ENCODE peak calls at places on chromosomes 13 and 19, in seven cellular contexts. One of them, this sample, is unnamed.

GRCh38 chr13:108919036-108919907 is 289.9 kb downstream of the MYO16 start:
- DNase-seq in IMR-90: peak; percentile 26
- DNase-seq in breast epithelium: no peak
- DNase-seq in ovary: no peak
- DNase-seq in tibial nerve: no peak
- DNase-seq in gastrocnemius medialis: no peak
- DNase-seq in heart left ventricle: no peak
- DNase-seq in this sample: no peak

GRCh38 chr19:7933411-7933810 is 7.5 kb upstream of the CTXN1 start:
- DNase-seq in heart left ventricle: no peak
- DNase-seq in breast epithelium: no peak
- DNase-seq in tibial nerve: no peak
- DNase-seq in IMR-90: no peak
- DNase-seq in gastrocnemius medialis: no peak
- DNase-seq in ovary: no peak
- DNase-seq in this sample: no peak

GRCh38 chr13:98976338-98976737 is 1.5 kb downstream of the DOCK9 start:
- DNase-seq in gastrocnemius medialis: no peak
- DNase-seq in breast epithelium: no peak
- DNase-seq in ovary: no peak
- DNase-seq in tibial nerve: no peak
- DNase-seq in heart left ventricle: no peak
- DNase-seq in IMR-90: peak; percentile 53
- DNase-seq in this sample: no peak

GRCh38 chr19:33176670-33177416 is 17.3 kb upstream of the LRP3 start:
- DNase-seq in breast epithelium: peak; percentile 98
- DNase-seq in heart left ventricle: peak; percentile 95
- DNase-seq in tibial nerve: peak; percentile 99
- DNase-seq in IMR-90: peak; percentile 99
- DNase-seq in gastrocnemius medialis: peak; percentile 96
- DNase-seq in ovary: peak; percentile 98
- DNase-seq in this sample: peak; percentile 99

GRCh38 chr13:71374471-71375041 is 492.4 kb downstream of the DACH1 start:
- DNase-seq in breast epithelium: no peak
- DNase-seq in gastrocnemius medialis: no peak
- DNase-seq in tibial nerve: no peak
- DNase-seq in IMR-90: no peak
- DNase-seq in ovary: no peak
- DNase-seq in heart left ventricle: no peak
- DNase-seq in this sample: no peak

GRCh38 chr19:46481187-46481586 is 9.8 kb upstream of the PNMA8A start:
- DNase-seq in breast epithelium: no peak
- DNase-seq in tibial nerve: no peak
- DNase-seq in IMR-90: peak; percentile 55
- DNase-seq in ovary: peak; percentile 47
- DNase-seq in gastrocnemius medialis: no peak
- DNase-seq in heart left ventricle: no peak
- DNase-seq in this sample: peak; percentile 63

GRCh38 chr13:95902736-95903135 is 150.5 kb downstream of the UGGT2 start:
- DNase-seq in ovary: no peak
- DNase-seq in breast epithelium: no peak
- DNase-seq in gastrocnemius medialis: no peak
- DNase-seq in tibial nerve: no peak
- DNase-seq in IMR-90: no peak
- DNase-seq in heart left ventricle: no peak
- DNase-seq in this sample: no peak

GRCh38 chr19:12647490-12648071 is 19.0 kb downstream of the MAN2B1 start:
- DNase-seq in tibial nerve: peak; percentile 18
- DNase-seq in ovary: peak; percentile 81
- DNase-seq in heart left ventricle: no peak
- DNase-seq in gastrocnemius medialis: peak; percentile 62
- DNase-seq in breast epithelium: no peak
- DNase-seq in IMR-90: no peak
- DNase-seq in this sample: peak; percentile 68

GRCh38 chr13:88281846-88282245 is 610.7 kb downstream of the SLITRK5 start:
- DNase-seq in gastrocnemius medialis: no peak
- DNase-seq in ovary: no peak
- DNase-seq in IMR-90: no peak
- DNase-seq in tibial nerve: no peak
- DNase-seq in heart left ventricle: no peak
- DNase-seq in breast epithelium: no peak
- DNase-seq in this sample: no peak

GRCh38 chr19:27694361-27695055 is 1518.4 kb downstream of the UQCRFS1 start:
- DNase-seq in breast epithelium: no peak
- DNase-seq in heart left ventricle: no peak
- DNase-seq in IMR-90: no peak
- DNase-seq in gastrocnemius medialis: no peak
- DNase-seq in tibial nerve: no peak
- DNase-seq in ovary: no peak
- DNase-seq in this sample: no peak

GRCh38 chr13:53338760-53339159 is 310.1 kb downstream of the OLFM4 start:
- DNase-seq in gastrocnemius medialis: no peak
- DNase-seq in breast epithelium: no peak
- DNase-seq in IMR-90: no peak
- DNase-seq in heart left ventricle: no peak
- DNase-seq in ovary: no peak
- DNase-seq in tibial nerve: no peak
- DNase-seq in this sample: no peak

GRCh38 chr19:40465781-40466218 is 255 bp upstream of the BLVRB start:
- DNase-seq in ovary: peak; percentile 100
- DNase-seq in heart left ventricle: peak; percentile 99
- DNase-seq in gastrocnemius medialis: peak; percentile 100
- DNase-seq in tibial nerve: peak; percentile 100
- DNase-seq in IMR-90: peak; percentile 99
- DNase-seq in breast epithelium: peak; percentile 100
- DNase-seq in this sample: peak; percentile 99

GRCh38 chr19:40467007-40467565 is 285 bp downstream of the SPTBN4 start:
- DNase-seq in heart left ventricle: no peak
- DNase-seq in gastrocnemius medialis: no peak
- DNase-seq in breast epithelium: no peak
- DNase-seq in IMR-90: no peak
- DNase-seq in ovary: peak; percentile 32
- DNase-seq in tibial nerve: no peak
- DNase-seq in this sample: no peak

GRCh38 chr19:40466219-40467006 is at the start of gene SPTBN4:
- DNase-seq in ovary: peak; percentile 48
- DNase-seq in tibial nerve: peak; percentile 21
- DNase-seq in breast epithelium: peak; percentile 43
- DNase-seq in heart left ventricle: peak; percentile 21
- DNase-seq in gastrocnemius medialis: peak; percentile 55
- DNase-seq in IMR-90: no peak
- DNase-seq in this sample: peak; percentile 48

GRCh38 chr19:40464059-40465024 is 1.2 kb downstream of the BLVRB start:
- DNase-seq in heart left ventricle: peak; percentile 78
- DNase-seq in breast epithelium: peak; percentile 75
- DNase-seq in tibial nerve: peak; percentile 95
- DNase-seq in IMR-90: peak; percentile 88
- DNase-seq in ovary: peak; percentile 92
- DNase-seq in gastrocnemius medialis: peak; percentile 82
- DNase-seq in this sample: peak; percentile 89

DNA sequence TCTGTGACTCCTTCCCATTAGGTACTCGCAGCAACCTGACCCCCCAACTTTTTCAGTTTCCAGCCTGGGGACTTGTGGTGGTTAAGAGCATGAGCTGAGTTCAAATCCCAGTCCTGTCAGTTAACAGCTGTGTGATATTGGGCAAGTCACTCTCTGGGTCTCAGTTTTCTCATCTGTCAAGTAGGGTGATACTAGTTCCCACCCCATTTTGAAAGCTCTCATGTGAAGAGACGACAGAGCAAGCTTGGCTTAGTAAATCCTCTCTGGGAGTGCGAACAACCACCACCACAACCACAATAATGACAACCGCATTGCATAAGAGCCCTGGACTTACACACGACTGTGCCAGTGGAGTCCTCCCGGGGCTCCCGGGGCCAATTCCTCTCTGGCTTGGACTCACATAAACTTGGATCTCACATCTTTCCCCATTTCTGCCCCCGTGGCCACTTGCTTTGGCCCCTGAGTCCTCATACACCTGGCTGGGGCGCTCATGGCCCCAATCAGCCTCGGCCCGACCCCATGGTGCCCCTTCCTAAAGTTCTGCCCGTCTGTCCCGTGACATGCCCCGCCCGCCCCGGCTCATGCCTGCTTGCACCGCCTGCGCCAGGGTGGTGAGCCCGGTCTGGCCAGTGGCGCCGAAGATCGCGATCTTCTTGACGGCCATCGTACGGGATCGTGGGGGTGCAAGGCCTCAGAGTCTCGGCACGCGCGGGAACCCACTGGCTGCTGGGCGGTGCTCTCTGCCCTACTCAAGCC is at the start of gene BLVRB:
- DNase-seq in heart left ventricle: no peak
- DNase-seq in gastrocnemius medialis: peak; percentile 67
- DNase-seq in tibial nerve: peak; percentile 61
- DNase-seq in IMR-90: peak; percentile 52
- DNase-seq in ovary: no peak
- DNase-seq in breast epithelium: peak; percentile 73
- DNase-seq in this sample: no peak
- TF ChIP-seq POLR2A in heart left ventricle: peak; percentile 90
- TF ChIP-seq POLR2A in gastrocnemius medialis: peak; percentile 93
- TF ChIP-seq POLR2A in tibial nerve: peak; percentile 88
- TF ChIP-seq POLR2A in IMR-90: no peak
- TF ChIP-seq POLR2A in ovary: peak; percentile 94
- TF ChIP-seq POLR2A in breast epithelium: peak; percentile 83
- TF ChIP-seq POLR2A in this sample: peak; percentile 91

GRCh38 chr19:6007866-6008265 is 29.9 kb upstream of the RANBP3 start:
- DNase-seq in IMR-90: no peak
- DNase-seq in tibial nerve: no peak
- DNase-seq in ovary: no peak
- DNase-seq in breast epithelium: no peak
- DNase-seq in heart left ventricle: no peak
- DNase-seq in gastrocnemius medialis: no peak
- DNase-seq in this sample: no peak

GRCh38 chr19:6005321-6006069 is 27.6 kb upstream of the RANBP3 start:
- DNase-seq in heart left ventricle: no peak
- DNase-seq in tibial nerve: no peak
- DNase-seq in breast epithelium: no peak
- DNase-seq in gastrocnemius medialis: no peak
- DNase-seq in IMR-90: no peak
- DNase-seq in ovary: no peak
- DNase-seq in this sample: no peak

GRCh38 chr19:6003976-6004375 is 26.0 kb upstream of the RANBP3 start:
- DNase-seq in gastrocnemius medialis: no peak
- DNase-seq in breast epithelium: no peak
- DNase-seq in IMR-90: no peak
- DNase-seq in tibial nerve: no peak
- DNase-seq in heart left ventricle: no peak
- DNase-seq in ovary: no peak
- DNase-seq in this sample: no peak

GRCh38 chr19:6010107-6010506 is 32.2 kb upstream of the RANBP3 start:
- DNase-seq in IMR-90: no peak
- DNase-seq in gastrocnemius medialis: no peak
- DNase-seq in ovary: no peak
- DNase-seq in heart left ventricle: no peak
- DNase-seq in tibial nerve: no peak
- DNase-seq in breast epithelium: no peak
- DNase-seq in this sample: no peak

DNA sequence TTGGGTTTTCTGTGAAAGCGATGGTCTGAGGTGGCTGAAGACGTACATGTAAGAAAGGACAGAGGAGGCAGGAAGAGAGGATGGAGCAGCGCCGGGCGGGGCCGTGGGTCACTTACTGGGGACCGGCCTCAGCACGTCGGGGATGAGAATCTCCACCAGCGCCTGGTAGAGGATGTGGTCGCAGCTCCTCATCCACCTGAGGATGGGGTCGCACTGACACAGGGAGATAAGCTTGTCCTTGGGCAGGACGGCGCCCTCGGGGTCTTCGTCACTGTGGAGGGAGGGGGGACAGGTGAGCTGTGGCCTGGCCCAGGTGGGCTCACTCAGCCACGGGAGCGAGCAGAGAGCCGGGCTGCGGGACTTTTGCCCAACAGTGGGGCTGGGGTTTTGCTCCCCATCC is 29.0 kb upstream of the RANBP3 start:
- DNase-seq in heart left ventricle: no peak
- DNase-seq in ovary: no peak
- DNase-seq in breast epithelium: no peak
- DNase-seq in tibial nerve: no peak
- DNase-seq in IMR-90: no peak
- DNase-seq in gastrocnemius medialis: no peak
- DNase-seq in this sample: no peak
- H3K27ac ChIP-seq in heart left ventricle: no peak overlapping the region
- H3K27ac ChIP-seq in ovary: no peak overlapping the region
- H3K27ac ChIP-seq in breast epithelium: no peak overlapping the region
- H3K27ac ChIP-seq in tibial nerve: no peak overlapping the region
- H3K27ac ChIP-seq in IMR-90: no peak overlapping the region
- H3K27ac ChIP-seq in gastrocnemius medialis: no peak overlapping the region
- H3K27ac ChIP-seq in this sample: no peak overlapping the region

GRCh38 chr13:110914293-110915056 is 394 bp downstream of the ANKRD10 start:
- DNase-seq in heart left ventricle: peak; percentile 87
- DNase-seq in tibial nerve: peak; percentile 64
- DNase-seq in gastrocnemius medialis: peak; percentile 75
- DNase-seq in ovary: peak; percentile 77
- DNase-seq in IMR-90: peak; percentile 74
- DNase-seq in breast epithelium: peak; percentile 65
- DNase-seq in this sample: peak; percentile 78
- TF ChIP-seq POLR2A in heart left ventricle: peak; percentile 64
- TF ChIP-seq POLR2A in tibial nerve: peak; percentile 51
- TF ChIP-seq POLR2A in gastrocnemius medialis: peak; percentile 91
- TF ChIP-seq POLR2A in ovary: peak; percentile 69
- TF ChIP-seq POLR2A in IMR-90: no peak
- TF ChIP-seq POLR2A in breast epithelium: peak; percentile 53
- TF ChIP-seq POLR2A in this sample: peak; percentile 28

GRCh38 chr19:16801599-16801998 is 27.6 kb upstream of the SIN3B start:
- DNase-seq in heart left ventricle: no peak
- DNase-seq in IMR-90: peak; percentile 71
- DNase-seq in tibial nerve: no peak
- DNase-seq in breast epithelium: no peak
- DNase-seq in gastrocnemius medialis: no peak
- DNase-seq in ovary: no peak
- DNase-seq in this sample: peak; percentile 61
- H3K27ac ChIP-seq in heart left ventricle: no peak overlapping the region
- H3K27ac ChIP-seq in IMR-90: no peak overlapping the region
- H3K27ac ChIP-seq in tibial nerve: no peak overlapping the region
- H3K27ac ChIP-seq in breast epithelium: no peak overlapping the region
- H3K27ac ChIP-seq in gastrocnemius medialis: no peak overlapping the region
- H3K27ac ChIP-seq in ovary: no peak overlapping the region
- H3K27ac ChIP-seq in this sample: peak overlapping the region; percentile 69

GRCh38 chr13:20192470-20193141 is at the start of gene GJB2:
- DNase-seq in heart left ventricle: no peak
- DNase-seq in tibial nerve: no peak
- DNase-seq in ovary: no peak
- DNase-seq in breast epithelium: no peak
- DNase-seq in IMR-90: no peak
- DNase-seq in gastrocnemius medialis: no peak
- DNase-seq in this sample: no peak

GRCh38 chr13:20193142-20193923 is 595 bp upstream of the GJB2 start:
- DNase-seq in IMR-90: no peak
- DNase-seq in ovary: no peak
- DNase-seq in breast epithelium: no peak
- DNase-seq in gastrocnemius medialis: no peak
- DNase-seq in tibial nerve: no peak
- DNase-seq in heart left ventricle: no peak
- DNase-seq in this sample: no peak

GRCh38 chr13:20190481-20191310 is 2.0 kb downstream of the GJB2 start:
- DNase-seq in gastrocnemius medialis: no peak
- DNase-seq in ovary: no peak
- DNase-seq in breast epithelium: no peak
- DNase-seq in IMR-90: peak; percentile 90
- DNase-seq in tibial nerve: no peak
- DNase-seq in heart left ventricle: no peak
- DNase-seq in this sample: no peak

GRCh38 chr13:20191311-20191901 is 1.3 kb downstream of the GJB2 start:
- DNase-seq in gastrocnemius medialis: no peak
- DNase-seq in tibial nerve: no peak
- DNase-seq in IMR-90: no peak
- DNase-seq in heart left ventricle: no peak
- DNase-seq in breast epithelium: no peak
- DNase-seq in ovary: no peak
- DNase-seq in this sample: no peak

GRCh38 chr13:20191902-20192469 is 752 bp downstream of the GJB2 start:
- DNase-seq in gastrocnemius medialis: no peak
- DNase-seq in tibial nerve: no peak
- DNase-seq in heart left ventricle: no peak
- DNase-seq in ovary: no peak
- DNase-seq in breast epithelium: no peak
- DNase-seq in IMR-90: no peak
- DNase-seq in this sample: no peak
- TF ChIP-seq POLR2A in gastrocnemius medialis: no peak
- TF ChIP-seq POLR2A in tibial nerve: no peak
- TF ChIP-seq POLR2A in heart left ventricle: no peak
- TF ChIP-seq POLR2A in ovary: no peak
- TF ChIP-seq POLR2A in breast epithelium: no peak
- TF ChIP-seq POLR2A in IMR-90: no peak
- TF ChIP-seq POLR2A in this sample: no peak